ENCODE peak calls at places on chromosomes 7 and 10, in five cellular contexts. Q is kidney epithelial cell, B is A549, Z is AG09319, W is heart right ventricle. R is an unnamed sample.

GRCh38 chr7:68031180-68031943 is 1034.7 kb downstream of the TYW1 start:
- DNase-seq in Q (no peak), B (no peak), W (no peak), Z (no peak), R (no peak)

GRCh38 chr7:121113288-121113687 is 124.8 kb downstream of the CPED1 start:
- DNase-seq in Q (no peak), Z (no peak), B (no peak), W (no peak), R (no peak)

GRCh38 chr7:118803-119376 is 73.5 kb upstream of the FAM20C start:
- DNase-seq in Z (no peak), B (no peak), Q (no peak), W (no peak), R (no peak)

GRCh38 chr10:44323838-44324237 is 61.1 kb downstream of the CXCL12 start:
- DNase-seq in Q (no peak), W (no peak), Z (no peak), B (no peak), R (no peak)

GRCh38 chr10:60430017-60430416 is 40.3 kb upstream of the ANK3 start:
- DNase-seq in W (no peak), Q (no peak), Z (no peak), B (no peak), R (no peak)

GRCh38 chr10:113100299-113100680 is 150.2 kb downstream of the TCF7L2 start:
- DNase-seq in Q (no peak), Z (no peak), B (no peak), W (no peak), R (no peak)

GRCh38 chr7:132456418-132456817 is 119.9 kb downstream of the PLXNA4 start:
- DNase-seq in Q (no peak), W (no peak), Z (no peak), B (no peak), R (no peak)

GRCh38 chr7:79352323-79352722 is 101.1 kb downstream of the MAGI2 start:
- DNase-seq in B (no peak), Q (no peak), W (no peak), Z (peak; percentile 11), R (no peak)

GRCh38 chr10:101397140-101397539 is 43.2 kb downstream of the BTRC start:
- DNase-seq in B (peak; percentile 26), Q (no peak), Z (peak; percentile 71), W (no peak), R (peak; percentile 38)

GRCh38 chr10:29957887-29958330 is 101.5 kb downstream of the JCAD start:
- DNase-seq in B (no peak), Z (no peak), W (peak; percentile 65), Q (peak; percentile 82), R (no peak)

GRCh38 chr10:135601-136464 is 578 bp downstream of the ZMYND11 start:
- DNase-seq in Z (no peak), Q (no peak), B (peak; percentile 58), W (peak; percentile 64), R (peak; percentile 64)

GRCh38 chr10:132876967-132877366 is 65.4 kb downstream of the CFAP46 start:
- DNase-seq in B (no peak), W (peak; percentile 1), Q (no peak), Z (no peak), R (no peak)

GRCh38 chr10:120278069-120278468 is 179.0 kb upstream of the PLPP4 start:
- DNase-seq in B (no peak), W (no peak), Q (no peak), Z (no peak), R (no peak)

GRCh38 chr7:96075510-96076349 is 246.2 kb downstream of the SLC25A13 start:
- DNase-seq in B (peak; percentile 74), Q (no peak), W (peak; percentile 57), Z (no peak), R (peak; percentile 44)

GRCh38 chr7:42597296-42597695 is 314.6 kb downstream of the C7orf25 start:
- DNase-seq in B (no peak), Q (no peak), Z (no peak), W (no peak), R (no peak)

GRCh38 chr10:133415752-133416151 is 8.7 kb downstream of the SPRN start:
- DNase-seq in Q (no peak), B (no peak), Z (no peak), W (peak; percentile 4), R (no peak)

GRCh38 chr10:20596065-20596760 is 300.9 kb downstream of the NEBL start:
- DNase-seq in Q (peak; percentile 12), W (no peak), Z (no peak), B (no peak), R (no peak)

GRCh38 chr10:95391164-95391563 is 100.4 kb upstream of the PDLIM1 start:
- DNase-seq in Z (no peak), Q (no peak), B (no peak), W (no peak), R (no peak)

GRCh38 chr10:60098676-60099601 is 192.6 kb upstream of the CCDC6 start:
- DNase-seq in Q (no peak), B (peak; percentile 31), W (no peak), Z (no peak), R (no peak)

GRCh38 chr7:23918856-23919255 is 208.8 kb downstream of the STK31 start:
- DNase-seq in W (no peak), B (no peak), Z (no peak), Q (no peak), R (no peak)

GRCh38 chr7:15571303-15571878 is 9.6 kb upstream of the AGMO start:
- DNase-seq in B (no peak), Z (no peak), W (no peak), Q (no peak), R (no peak)

GRCh38 chr10:112783653-112784426 is 166.2 kb upstream of the TCF7L2 start:
- DNase-seq in Q (no peak), W (peak; percentile 18), Z (no peak), B (no peak), R (no peak)

GRCh38 chr10:75972494-75973276 is 541.3 kb downstream of the LRMDA start:
- DNase-seq in Q (no peak), B (no peak), Z (peak; percentile 22), W (no peak), R (no peak)

GRCh38 chr10:12535656-12536055 is 186.3 kb downstream of the CAMK1D start:
- DNase-seq in Q (no peak), B (no peak), W (no peak), Z (no peak), R (no peak)

GRCh38 chr7:33744293-33744692 is 161.0 kb upstream of the BMPER start:
- DNase-seq in W (no peak), Q (no peak), B (no peak), Z (no peak), R (no peak)

GRCh38 chr7:97576043-97576442 is 155.8 kb upstream of the TAC1 start:
- DNase-seq in Q (no peak), Z (no peak), B (no peak), W (no peak), R (no peak)

GRCh38 chr7:14504134-14504533 is 398.4 kb downstream of the DGKB start:
- DNase-seq in Q (no peak), Z (no peak), B (no peak), W (no peak), R (no peak)

GRCh38 chr7:101420436-101420835 is 57.8 kb downstream of the COL26A1 start:
- DNase-seq in Q (no peak), B (no peak), W (no peak), Z (no peak), R (no peak)

GRCh38 chr7:98823226-98823625 is 46.6 kb downstream of the TMEM130 start:
- DNase-seq in W (no peak), B (no peak), Z (no peak), Q (no peak), R (no peak)

GRCh38 chr7:30430300-30430699 is 48.3 kb downstream of the NOD1 start:
- DNase-seq in Z (no peak), B (no peak), W (no peak), Q (no peak), R (no peak)

GRCh38 chr7:1936531-1937251 is 266.6 kb downstream of the ELFN1 start:
- DNase-seq in Q (no peak), B (no peak), W (peak; percentile 6), Z (no peak), R (no peak)

GRCh38 chr10:132685121-132685891 is 100.6 kb downstream of the NKX6-2 start:
- DNase-seq in W (peak; percentile 54), Q (peak; percentile 78), Z (no peak), B (no peak), R (no peak)

GRCh38 chr10:19958787-19959186 is 142.6 kb downstream of the PLXDC2 start:
- DNase-seq in W (no peak), B (no peak), Z (no peak), Q (peak; percentile 34), R (no peak)

DNA sequence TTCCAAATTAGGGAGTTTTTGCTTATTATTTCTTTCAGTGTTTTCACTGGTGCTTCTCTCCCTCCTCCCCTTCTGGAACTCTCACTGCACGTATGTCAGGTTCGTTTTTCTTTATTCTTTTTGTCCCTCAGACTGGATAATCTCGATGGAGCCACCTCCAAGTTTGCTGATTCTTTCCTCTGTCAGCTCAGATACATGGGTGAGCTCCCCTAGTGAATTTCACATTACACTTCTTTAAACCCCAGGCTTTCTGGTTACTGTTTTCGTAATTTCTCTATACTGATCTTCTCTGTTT is 20.8 kb upstream of the NCAPG2 start:
- DNase-seq in Q (no peak), Z (no peak), W (no peak), B (no peak), R (no peak)
- TF ChIP-seq CTCF in Q (no peak), Z (no peak), W (no peak), B (no peak), R (no peak)

GRCh38 chr10:69123306-69123746 is 652 bp upstream of the VPS26A start:
- DNase-seq in W (no peak), Q (no peak), Z (peak; percentile 34), B (peak; percentile 74), R (no peak)
- TF ChIP-seq CTCF in W (no peak), Q (peak; percentile 49), Z (peak; percentile 43), B (no peak), R (no peak)

GRCh38 chr10:118052816-118053215 is 6.1 kb upstream of the RAB11FIP2 start:
- DNase-seq in Q (no peak), Z (no peak), B (no peak), W (no peak), R (no peak)
- TF ChIP-seq CTCF in Q (no peak), Z (no peak), B (no peak), W (no peak), R (no peak)

GRCh38 chr10:71396084-71396713 is 521 bp upstream of the CDH23 start:
- DNase-seq in Z (no peak), Q (no peak), W (peak; percentile 66), B (peak; percentile 75), R (peak; percentile 54)
- TF ChIP-seq CTCF in Z (no peak), Q (peak; percentile 20), W (peak; percentile 87), B (peak; percentile 77), R (no peak)

R was measured in CD8-positive, alpha-beta T cell.